ENCODE peak calls at places on chromosomes 4 and X, in nine cellular contexts. One of them, this sample, is unnamed.

GRCh38 chr4:163624727-163625126 is 130.2 kb downstream of the TMA16 start:
- DNase-seq in GM12865: no peak
- DNase-seq in AG09319: no peak
- DNase-seq in glutamatergic neuron: no peak
- DNase-seq in left lung: no peak
- DNase-seq in mesothelial cell of epicardium: no peak
- DNase-seq in AG04449: no peak
- DNase-seq in AG10803: no peak
- DNase-seq in heart left ventricle: no peak
- DNase-seq in this sample: no peak

GRCh38 chr4:155444695-155445094 is 67.9 kb upstream of the MAP9 start:
- DNase-seq in GM12865: no peak
- DNase-seq in AG09319: no peak
- DNase-seq in glutamatergic neuron: no peak
- DNase-seq in left lung: no peak
- DNase-seq in mesothelial cell of epicardium: no peak
- DNase-seq in AG04449: no peak
- DNase-seq in AG10803: no peak
- DNase-seq in heart left ventricle: no peak
- DNase-seq in this sample: no peak

GRCh38 chr4:153714247-153714646 is 30.2 kb downstream of the TLR2 start:
- DNase-seq in GM12865: no peak
- DNase-seq in AG09319: no peak
- DNase-seq in glutamatergic neuron: no peak
- DNase-seq in left lung: no peak
- DNase-seq in mesothelial cell of epicardium: no peak
- DNase-seq in AG04449: no peak
- DNase-seq in AG10803: no peak
- DNase-seq in heart left ventricle: no peak
- DNase-seq in this sample: no peak

GRCh38 chr4:123398151-123398802 is 1.7 kb downstream of the SPRY1 start:
- DNase-seq in GM12865: peak
- DNase-seq in AG09319: no peak
- DNase-seq in glutamatergic neuron: peak
- DNase-seq in left lung: peak
- DNase-seq in mesothelial cell of epicardium: peak
- DNase-seq in AG04449: no peak
- DNase-seq in AG10803: peak
- DNase-seq in heart left ventricle: peak
- DNase-seq in this sample: peak

GRCh38 chr4:84498203-84499026 is 677 bp downstream of the NKX6-1 start:
- DNase-seq in GM12865: no peak
- DNase-seq in AG09319: no peak
- DNase-seq in glutamatergic neuron: peak
- DNase-seq in left lung: no peak
- DNase-seq in mesothelial cell of epicardium: no peak
- DNase-seq in AG04449: no peak
- DNase-seq in AG10803: peak
- DNase-seq in heart left ventricle: no peak
- DNase-seq in this sample: peak

GRCh38 chrX:623268-623598 is 7.4 kb upstream of the SHOX start:
- DNase-seq in GM12865: no peak
- DNase-seq in AG09319: no peak
- DNase-seq in glutamatergic neuron: no peak
- DNase-seq in left lung: no peak
- DNase-seq in mesothelial cell of epicardium: no peak
- DNase-seq in AG04449: no peak
- DNase-seq in AG10803: no peak
- DNase-seq in heart left ventricle: no peak
- DNase-seq in this sample: no peak

GRCh38 chr4:106875340-106875739 is 160.8 kb downstream of the DKK2 start:
- DNase-seq in GM12865: peak
- DNase-seq in AG09319: no peak
- DNase-seq in glutamatergic neuron: peak
- DNase-seq in left lung: no peak
- DNase-seq in mesothelial cell of epicardium: no peak
- DNase-seq in AG04449: no peak
- DNase-seq in AG10803: no peak
- DNase-seq in heart left ventricle: no peak
- DNase-seq in this sample: no peak

GRCh38 chr4:11529625-11530201 is 101.0 kb upstream of the HS3ST1 start:
- DNase-seq in GM12865: no peak
- DNase-seq in AG09319: no peak
- DNase-seq in glutamatergic neuron: no peak
- DNase-seq in left lung: no peak
- DNase-seq in mesothelial cell of epicardium: no peak
- DNase-seq in AG04449: no peak
- DNase-seq in AG10803: no peak
- DNase-seq in heart left ventricle: no peak
- DNase-seq in this sample: no peak

GRCh38 chr4:110245567-110245966 is 47.2 kb upstream of the ELOVL6 start:
- DNase-seq in GM12865: no peak
- DNase-seq in AG09319: no peak
- DNase-seq in glutamatergic neuron: no peak
- DNase-seq in left lung: no peak
- DNase-seq in mesothelial cell of epicardium: no peak
- DNase-seq in AG04449: no peak
- DNase-seq in AG10803: peak
- DNase-seq in heart left ventricle: no peak
- DNase-seq in this sample: no peak

GRCh38 chr4:128393111-128393704 is 105.6 kb upstream of the PGRMC2 start:
- DNase-seq in GM12865: peak
- DNase-seq in AG09319: no peak
- DNase-seq in glutamatergic neuron: no peak
- DNase-seq in left lung: no peak
- DNase-seq in mesothelial cell of epicardium: no peak
- DNase-seq in AG04449: no peak
- DNase-seq in AG10803: peak
- DNase-seq in heart left ventricle: no peak
- DNase-seq in this sample: no peak

GRCh38 chrX:97984641-97985040 is 1100.9 kb downstream of the RPA4 start:
- DNase-seq in GM12865: no peak
- DNase-seq in AG09319: no peak
- DNase-seq in glutamatergic neuron: no peak
- DNase-seq in left lung: no peak
- DNase-seq in mesothelial cell of epicardium: no peak
- DNase-seq in AG04449: no peak
- DNase-seq in AG10803: no peak
- DNase-seq in heart left ventricle: no peak
- DNase-seq in this sample: no peak

GRCh38 chr4:2335729-2336101 is 73.8 kb upstream of the MXD4 start:
- DNase-seq in GM12865: no peak
- DNase-seq in AG09319: no peak
- DNase-seq in glutamatergic neuron: no peak
- DNase-seq in left lung: no peak
- DNase-seq in mesothelial cell of epicardium: peak
- DNase-seq in AG04449: no peak
- DNase-seq in AG10803: no peak
- DNase-seq in heart left ventricle: no peak
- DNase-seq in this sample: no peak

GRCh38 chr4:145937990-145938611 is 522 bp downstream of the ZNF827 start:
- DNase-seq in GM12865: peak
- DNase-seq in AG09319: no peak
- DNase-seq in glutamatergic neuron: no peak
- DNase-seq in left lung: no peak
- DNase-seq in mesothelial cell of epicardium: peak
- DNase-seq in AG04449: no peak
- DNase-seq in AG10803: peak
- DNase-seq in heart left ventricle: peak
- DNase-seq in this sample: peak

GRCh38 chr4:42906906-42907774 is 14.6 kb downstream of the GRXCR1 start:
- DNase-seq in GM12865: no peak
- DNase-seq in AG09319: no peak
- DNase-seq in glutamatergic neuron: no peak
- DNase-seq in left lung: no peak
- DNase-seq in mesothelial cell of epicardium: no peak
- DNase-seq in AG04449: no peak
- DNase-seq in AG10803: no peak
- DNase-seq in heart left ventricle: no peak
- DNase-seq in this sample: no peak

GRCh38 chrX:129653985-129654651 is 638 bp downstream of the APLN start:
- DNase-seq in GM12865: peak
- DNase-seq in AG09319: no peak
- DNase-seq in glutamatergic neuron: no peak
- DNase-seq in left lung: no peak
- DNase-seq in mesothelial cell of epicardium: no peak
- DNase-seq in AG04449: no peak
- DNase-seq in AG10803: no peak
- DNase-seq in heart left ventricle: peak
- DNase-seq in this sample: peak

GRCh38 chr4:12579172-12579571 is 905.0 kb downstream of the RAB28 start:
- DNase-seq in GM12865: no peak
- DNase-seq in AG09319: no peak
- DNase-seq in glutamatergic neuron: no peak
- DNase-seq in left lung: no peak
- DNase-seq in mesothelial cell of epicardium: no peak
- DNase-seq in AG04449: no peak
- DNase-seq in AG10803: no peak
- DNase-seq in heart left ventricle: no peak
- DNase-seq in this sample: no peak

GRCh38 chrX:18173494-18174180 is 47.0 kb downstream of the BEND2 start:
- DNase-seq in GM12865: no peak
- DNase-seq in AG09319: no peak
- DNase-seq in glutamatergic neuron: no peak
- DNase-seq in left lung: no peak
- DNase-seq in mesothelial cell of epicardium: no peak
- DNase-seq in AG04449: no peak
- DNase-seq in AG10803: no peak
- DNase-seq in heart left ventricle: no peak
- DNase-seq in this sample: no peak

GRCh38 chrX:46628406-46629371 is 55.1 kb downstream of the CHST7 start:
- DNase-seq in GM12865: peak
- DNase-seq in AG09319: peak
- DNase-seq in glutamatergic neuron: no peak
- DNase-seq in left lung: peak
- DNase-seq in mesothelial cell of epicardium: no peak
- DNase-seq in AG04449: no peak
- DNase-seq in AG10803: peak
- DNase-seq in heart left ventricle: peak
- DNase-seq in this sample: peak

GRCh38 chrX:101398694-101399093 is 7.9 kb downstream of the RPL36A start:
- DNase-seq in GM12865: no peak
- DNase-seq in AG09319: no peak
- DNase-seq in glutamatergic neuron: no peak
- DNase-seq in left lung: no peak
- DNase-seq in mesothelial cell of epicardium: no peak
- DNase-seq in AG04449: no peak
- DNase-seq in AG10803: no peak
- DNase-seq in heart left ventricle: no peak
- DNase-seq in this sample: no peak

GRCh38 chrX:15749642-15750610 is 11.9 kb downstream of the CA5B start:
- DNase-seq in GM12865: peak
- DNase-seq in AG09319: no peak
- DNase-seq in glutamatergic neuron: no peak
- DNase-seq in left lung: peak
- DNase-seq in mesothelial cell of epicardium: no peak
- DNase-seq in AG04449: no peak
- DNase-seq in AG10803: peak
- DNase-seq in heart left ventricle: peak
- DNase-seq in this sample: peak

GRCh38 chr4:153529646-153530045 is 63.5 kb downstream of the TMEM131L start:
- DNase-seq in GM12865: no peak
- DNase-seq in AG09319: no peak
- DNase-seq in glutamatergic neuron: no peak
- DNase-seq in left lung: no peak
- DNase-seq in mesothelial cell of epicardium: no peak
- DNase-seq in AG04449: no peak
- DNase-seq in AG10803: peak
- DNase-seq in heart left ventricle: no peak
- DNase-seq in this sample: no peak

DNA sequence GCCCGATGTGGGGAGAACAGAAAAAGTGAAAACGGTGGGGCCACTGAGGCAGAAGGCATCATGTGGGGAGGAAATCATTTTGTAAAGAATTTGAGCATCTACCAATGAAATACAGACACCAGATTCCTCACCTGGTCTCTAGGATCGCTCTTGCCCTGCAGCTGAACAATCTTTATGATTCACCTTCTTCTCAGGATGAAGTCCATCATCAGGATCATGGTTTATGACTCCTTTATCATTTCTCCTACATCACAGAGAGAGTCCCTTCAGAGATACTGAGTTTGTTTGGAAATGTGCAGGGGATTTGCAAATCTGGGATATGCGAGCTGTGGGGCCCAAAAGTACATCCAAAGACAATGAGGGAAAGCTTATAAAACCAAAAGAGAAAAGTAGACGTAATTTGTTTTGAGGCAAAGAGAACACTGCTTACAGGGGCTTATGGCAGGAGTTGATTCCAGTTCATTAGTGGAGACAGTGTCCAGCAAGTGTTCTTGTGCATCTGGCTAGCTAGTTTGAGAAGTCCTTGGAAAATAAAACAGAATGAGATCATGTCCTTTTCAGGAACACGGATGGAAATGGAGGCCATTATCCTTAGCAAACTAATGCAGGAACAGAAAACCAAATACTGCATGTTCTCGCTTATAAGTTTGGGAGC is 15.3 kb upstream of the ANXA5 start:
- DNase-seq in GM12865: no peak
- DNase-seq in AG09319: no peak
- DNase-seq in glutamatergic neuron: no peak
- DNase-seq in left lung: no peak
- DNase-seq in mesothelial cell of epicardium: no peak
- DNase-seq in AG04449: no peak
- DNase-seq in AG10803: no peak
- DNase-seq in heart left ventricle: no peak
- DNase-seq in this sample: no peak
- TF ChIP-seq CTCF in GM12865: no peak
- TF ChIP-seq CTCF in AG09319: no peak
- TF ChIP-seq CTCF in glutamatergic neuron: no peak
- TF ChIP-seq CTCF in left lung: no peak
- TF ChIP-seq CTCF in mesothelial cell of epicardium: no peak
- TF ChIP-seq CTCF in AG04449: no peak
- TF ChIP-seq CTCF in AG10803: no peak
- TF ChIP-seq CTCF in heart left ventricle: no peak
- TF ChIP-seq CTCF in this sample: no peak

GRCh38 chr4:67714955-67715354 is 14.0 kb upstream of the UBA6 start:
- DNase-seq in GM12865: no peak
- DNase-seq in AG09319: no peak
- DNase-seq in glutamatergic neuron: no peak
- DNase-seq in left lung: no peak
- DNase-seq in mesothelial cell of epicardium: no peak
- DNase-seq in AG04449: no peak
- DNase-seq in AG10803: no peak
- DNase-seq in heart left ventricle: no peak
- DNase-seq in this sample: no peak
- TF ChIP-seq CTCF in GM12865: no peak
- TF ChIP-seq CTCF in AG09319: no peak
- TF ChIP-seq CTCF in glutamatergic neuron: no peak
- TF ChIP-seq CTCF in left lung: no peak
- TF ChIP-seq CTCF in mesothelial cell of epicardium: no peak
- TF ChIP-seq CTCF in AG04449: no peak
- TF ChIP-seq CTCF in AG10803: no peak
- TF ChIP-seq CTCF in heart left ventricle: no peak
- TF ChIP-seq CTCF in this sample: no peak

GRCh38 chrX:43557792-43558191 is 98.3 kb upstream of the MAOA start:
- DNase-seq in GM12865: peak
- DNase-seq in AG09319: peak
- DNase-seq in glutamatergic neuron: peak
- DNase-seq in left lung: peak
- DNase-seq in mesothelial cell of epicardium: peak
- DNase-seq in AG04449: no peak
- DNase-seq in AG10803: peak
- DNase-seq in heart left ventricle: peak
- DNase-seq in this sample: peak
- TF ChIP-seq CTCF in GM12865: peak
- TF ChIP-seq CTCF in AG09319: peak
- TF ChIP-seq CTCF in glutamatergic neuron: peak
- TF ChIP-seq CTCF in left lung: peak
- TF ChIP-seq CTCF in mesothelial cell of epicardium: peak
- TF ChIP-seq CTCF in AG04449: peak
- TF ChIP-seq CTCF in AG10803: peak
- TF ChIP-seq CTCF in heart left ventricle: peak
- TF ChIP-seq CTCF in this sample: peak

GRCh38 chr4:896216-896615 is 35.9 kb downstream of the GAK start:
- DNase-seq in GM12865: no peak
- DNase-seq in AG09319: no peak
- DNase-seq in glutamatergic neuron: no peak
- DNase-seq in left lung: no peak
- DNase-seq in mesothelial cell of epicardium: no peak
- DNase-seq in AG04449: no peak
- DNase-seq in AG10803: no peak
- DNase-seq in heart left ventricle: no peak
- DNase-seq in this sample: no peak
- TF ChIP-seq CTCF in GM12865: no peak
- TF ChIP-seq CTCF in AG09319: no peak
- TF ChIP-seq CTCF in glutamatergic neuron: no peak
- TF ChIP-seq CTCF in left lung: no peak
- TF ChIP-seq CTCF in mesothelial cell of epicardium: no peak
- TF ChIP-seq CTCF in AG04449: no peak
- TF ChIP-seq CTCF in AG10803: no peak
- TF ChIP-seq CTCF in heart left ventricle: no peak
- TF ChIP-seq CTCF in this sample: no peak